ENCODE peak calls at places on chromosomes 1 and 21, in eight cellular contexts. V is GM23338, E is IMR-90, W is ascending aorta, X is dorsolateral prefrontal cortex, C is ovary, F is lower lobe of right lung, I is thyroid gland. G is an unnamed sample.

GRCh38 chr1:150551049-150551783 is 2.0 kb downstream of the ADAMTSL4 start:
- DNase-seq in E (no peak), X (no peak), F (no peak), C (no peak), V (no peak), W (no peak), I (no peak), G (no peak)

GRCh38 chr1:90341485-90341884 is 346.6 kb downstream of the ZNF326 start:
- DNase-seq in I (no peak), W (no peak), F (no peak), X (no peak), E (no peak), C (no peak), V (no peak), G (no peak)

GRCh38 chr1:163203561-163203960 is 845 bp upstream of the RGS5 start:
- DNase-seq in E (peak; percentile 3), F (no peak), C (no peak), I (no peak), V (no peak), W (no peak), X (no peak), G (no peak)

GRCh38 chr1:218454700-218455282 is 109.7 kb downstream of the TGFB2 start:
- DNase-seq in C (no peak), I (no peak), F (no peak), V (no peak), X (no peak), E (no peak), W (no peak), G (no peak)

GRCh38 chr21:41767606-41768370 is 936 bp upstream of the RIPK4 start:
- DNase-seq in E (peak; percentile 17), I (peak; percentile 64), X (no peak), W (no peak), C (no peak), V (peak; percentile 77), F (no peak), G (no peak)

GRCh38 chr1:235018720-235019444 is 109.8 kb downstream of the TOMM20 start:
- DNase-seq in W (no peak), X (no peak), V (no peak), E (no peak), C (no peak), I (no peak), F (peak; percentile 60), G (no peak)

GRCh38 chr1:220492671-220493070 is 35.3 kb upstream of the MARK1 start:
- DNase-seq in X (no peak), I (no peak), W (no peak), E (no peak), V (no peak), F (no peak), C (no peak), G (no peak)

GRCh38 chr21:29376556-29376955 is 77.8 kb downstream of the BACH1 start:
- DNase-seq in C (no peak), V (peak; percentile 80), W (no peak), F (peak; percentile 65), X (peak; percentile 19), I (peak; percentile 54), E (no peak), G (peak; percentile 69)

GRCh38 chr1:35615440-35615839 is 25.9 kb downstream of the PSMB2 start:
- DNase-seq in E (no peak), F (no peak), W (no peak), I (no peak), C (no peak), X (no peak), V (no peak), G (no peak)

GRCh38 chr1:185045793-185046441 is 559 bp downstream of the RNF2 start:
- DNase-seq in X (peak; percentile 36), I (peak; percentile 49), E (peak; percentile 31), F (no peak), W (no peak), V (peak; percentile 83), C (no peak), G (peak; percentile 67)

GRCh38 chr1:87410771-87411170 is 82.1 kb downstream of the LMO4 start:
- DNase-seq in F (no peak), I (no peak), V (no peak), E (peak; percentile 17), C (no peak), W (no peak), X (peak; percentile 41), G (no peak)

GRCh38 chr1:56189946-56190920 is 389.1 kb downstream of the PLPP3 start:
- DNase-seq in X (no peak), F (no peak), V (peak; percentile 83), I (no peak), C (no peak), E (no peak), W (no peak), G (no peak)

GRCh38 chr1:211372463-211372862 is 45.8 kb downstream of the TRAF5 start:
- DNase-seq in I (no peak), W (no peak), X (no peak), C (no peak), E (no peak), V (no peak), F (no peak), G (no peak)
- H3K27ac ChIP-seq in I (no peak overlapping the region), W (no peak overlapping the region), X (no peak overlapping the region), C (no peak overlapping the region), E (no peak overlapping the region), V (no peak overlapping the region), F (no peak overlapping the region), G (no peak overlapping the region)

DNA sequence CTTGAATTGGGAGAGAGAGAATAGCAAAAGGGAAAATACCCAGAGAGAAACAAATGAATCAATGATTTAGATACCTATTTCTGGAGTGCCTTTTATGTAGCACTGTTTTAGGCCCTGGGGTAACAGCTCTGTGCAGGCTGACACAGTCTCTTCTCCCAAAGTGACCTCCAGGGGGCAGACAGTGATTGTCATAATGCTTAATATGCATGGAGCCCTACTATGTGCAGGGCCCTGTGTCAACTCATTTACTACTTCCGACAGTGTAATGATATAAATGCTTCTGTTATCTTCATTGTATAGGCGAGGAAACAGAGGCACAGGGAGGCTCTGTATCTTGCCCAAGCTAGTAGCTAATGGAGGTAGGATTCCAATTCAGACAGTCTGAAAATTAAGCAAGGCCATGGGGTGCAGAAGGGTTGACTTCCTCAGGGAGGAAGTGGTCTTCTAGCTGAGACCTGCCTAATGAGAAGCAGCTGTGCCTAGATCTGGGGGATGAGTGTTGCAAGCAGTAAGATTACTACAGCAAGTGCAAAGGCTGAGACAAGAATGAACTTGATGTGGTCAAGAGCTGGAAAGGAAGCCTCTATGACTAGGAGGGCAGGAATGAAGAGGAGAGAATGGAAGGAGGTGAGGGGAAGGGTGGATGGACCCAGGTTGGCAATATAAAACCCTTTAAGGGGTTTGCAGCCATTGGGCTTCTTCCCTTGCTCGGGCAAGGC is 16.2 kb upstream of the SERINC2 start:
- DNase-seq in C (no peak), E (peak; percentile 90), I (no peak), F (no peak), V (peak; percentile 62), W (no peak), X (no peak), G (no peak)
- TF ChIP-seq CTCF in C (no peak), E (peak; percentile 44), I (no peak), F (no peak), V (peak; percentile 77), W (no peak), X (peak; percentile 36), G (peak; percentile 19)

DNA sequence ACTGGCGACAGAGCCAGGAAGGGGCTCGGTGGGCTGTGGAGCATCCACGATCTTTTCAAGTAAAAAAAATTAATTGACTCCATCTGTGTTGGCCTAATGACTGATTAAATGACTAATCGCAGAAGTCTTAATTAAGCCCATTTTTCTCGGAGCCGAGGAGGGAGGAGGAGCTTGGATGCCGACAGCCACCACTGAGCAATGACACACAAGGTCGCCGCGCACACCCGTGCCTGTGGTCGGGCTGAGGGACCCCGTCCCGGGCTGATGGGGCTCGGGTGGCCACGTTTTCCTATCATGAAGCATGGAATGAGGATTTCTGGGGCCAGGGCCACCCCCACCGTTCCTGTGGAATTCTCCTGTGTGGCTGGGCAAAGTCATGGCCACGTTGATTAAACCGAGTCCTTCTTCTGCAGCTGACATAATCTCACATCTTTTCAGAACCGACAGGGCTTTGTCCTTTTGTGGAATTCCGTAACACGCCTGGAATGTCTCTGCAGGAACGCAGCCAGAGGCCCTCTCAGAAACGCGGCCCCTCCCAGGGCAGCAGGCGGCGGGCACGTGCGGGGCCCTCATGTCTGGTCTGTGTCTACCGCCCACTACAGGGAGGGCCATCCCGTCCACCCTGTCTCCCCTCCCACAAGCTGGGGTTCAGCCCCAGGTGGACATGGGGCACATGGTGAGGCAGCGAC is 60.7 kb downstream of the MORN1 start:
- DNase-seq in C (peak; percentile 75), V (no peak), E (peak; percentile 80), W (no peak), X (no peak), F (peak; percentile 75), I (peak; percentile 82), G (peak; percentile 81)
- H3K27ac ChIP-seq in C (peak overlapping the region; percentile 52), V (no peak overlapping the region), E (peak overlapping the region; percentile 27), W (peak overlapping the region; percentile 58), X (no peak overlapping the region), F (peak overlapping the region; percentile 53), I (peak overlapping the region; percentile 32), G (peak overlapping the region; percentile 51)

GRCh38 chr1:176880954-176881595 is 283.4 kb downstream of the ASTN1 start:
- DNase-seq in V (peak; percentile 95), W (no peak), I (peak; percentile 77), C (peak; percentile 61), X (peak; percentile 67), F (peak; percentile 67), E (peak; percentile 62), G (peak; percentile 75)
- TF ChIP-seq CTCF in V (peak; percentile 95), W (peak; percentile 64), I (peak; percentile 73), C (no peak), X (peak; percentile 94), F (peak; percentile 79), E (peak; percentile 73), G (peak; percentile 82)

DNA sequence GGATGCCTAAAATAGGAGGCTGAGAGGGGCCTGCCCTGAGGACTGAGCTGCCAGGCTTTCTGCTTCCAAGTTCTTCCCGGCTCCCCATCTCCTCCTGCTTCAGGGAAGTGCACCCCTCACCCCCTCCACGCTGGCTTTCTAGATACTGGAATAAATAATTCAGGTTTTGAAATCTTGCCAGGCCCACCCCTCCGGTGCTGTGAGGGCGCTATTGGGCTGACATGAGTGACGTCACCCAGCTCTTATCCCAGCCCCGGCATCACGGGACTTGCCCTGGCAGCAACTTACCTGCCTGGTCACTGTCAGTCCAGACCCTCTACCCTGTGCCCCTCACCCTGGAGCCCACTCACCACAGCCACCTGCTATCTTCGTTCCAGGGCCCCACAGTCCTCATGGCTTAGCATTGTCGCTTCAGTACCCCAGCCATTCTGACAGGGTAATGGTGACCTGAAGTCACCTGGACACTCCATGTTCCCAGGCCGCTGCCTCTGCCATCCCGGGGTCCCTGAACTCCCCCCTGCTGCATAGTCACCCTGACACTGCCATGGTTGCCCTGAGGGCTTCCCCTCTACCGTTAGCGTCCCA is 819 bp upstream of the GPR3 start:
- DNase-seq in V (peak; percentile 90), C (peak; percentile 58), W (peak; percentile 30), E (peak; percentile 57), I (peak; percentile 76), X (peak; percentile 76), F (no peak), G (peak; percentile 74)
- H3K27ac ChIP-seq in V (no peak overlapping the region), C (no peak overlapping the region), W (no peak overlapping the region), E (peak overlapping the region; percentile 2), I (no peak overlapping the region), X (peak overlapping the region; percentile 32), F (peak overlapping the region; percentile 39), G (peak overlapping the region; percentile 55)